ENCODE peak calls at places on chromosomes 1 and 21, in five cellular contexts. X, D, W, S and L are unnamed samples.
A peak's percentile ranks its signal among the peaks of the same experiment; 100 is the strongest.

GRCh38 chr1:51453010-51453409 is 66.1 kb downstream of the EPS15 start:
- DNase-seq in W (no peak), D (no peak), X (no peak), S (no peak), L (peak; percentile 14)

GRCh38 chr1:154809436-154810413 is 60.4 kb downstream of the KCNN3 start:
- DNase-seq in W (peak; percentile 72), X (no peak), S (peak; percentile 20), D (peak; percentile 69), L (peak; percentile 41)

GRCh38 chr1:35350872-35351271 is 82.4 kb downstream of the ZMYM4 start:
- DNase-seq in X (no peak), W (no peak), S (no peak), D (no peak), L (no peak)

GRCh38 chr21:29190920-29191319 is 60.5 kb downstream of the MAP3K7CL start:
- DNase-seq in S (no peak), W (no peak), X (no peak), D (no peak), L (peak; percentile 73)

GRCh38 chr1:118825619-118826018 is 162.5 kb downstream of the TBX15 start:
- DNase-seq in S (no peak), X (no peak), W (no peak), D (no peak), L (no peak)

GRCh38 chr21:39441502-39442475 is 3.8 kb downstream of the LCA5L start:
- DNase-seq in X (peak; percentile 66), S (no peak), W (no peak), D (peak; percentile 51), L (peak; percentile 70)

GRCh38 chr1:172003766-172004530 is 162.7 kb downstream of the DNM3 start:
- DNase-seq in X (no peak), D (no peak), S (no peak), W (no peak), L (peak; percentile 13)

GRCh38 chr1:93694039-93694438 is 12.4 kb upstream of the BCAR3 start:
- DNase-seq in D (no peak), W (no peak), X (no peak), S (no peak), L (no peak)

GRCh38 chr1:96559707-96560588 is 161.6 kb upstream of the PTBP2 start:
- DNase-seq in X (no peak), S (no peak), D (no peak), W (peak; percentile 69), L (peak; percentile 98)

GRCh38 chr1:33168556-33169289 is 13.1 kb downstream of the TRIM62 start:
- DNase-seq in D (no peak), W (no peak), S (no peak), X (no peak), L (no peak)
- H3K4me3 ChIP-seq in D (no peak overlapping the region), W (no peak overlapping the region), S (no peak overlapping the region), X (no peak overlapping the region), L (no peak overlapping the region)

GRCh38 chr1:232614811-232615210 is 15.1 kb downstream of the SIPA1L2 start:
- DNase-seq in S (no peak), W (no peak), X (no peak), D (no peak), L (no peak)
- TF ChIP-seq CTCF in S (no peak), W (no peak), X (no peak), D (no peak), L (no peak)

GRCh38 chr1:244653439-244654283 is 735 bp downstream of the DESI2 start:
- DNase-seq in W (no peak), S (no peak), X (peak; percentile 40), D (no peak), L (no peak)

GRCh38 chr1:244651956-244652698 is 799 bp upstream of the DESI2 start:
- DNase-seq in X (no peak), S (no peak), W (no peak), D (no peak), L (peak; percentile 24)

GRCh38 chr1:244655186-244655585 is 2.3 kb downstream of the DESI2 start:
- DNase-seq in X (no peak), W (no peak), S (no peak), D (no peak), L (no peak)

GRCh38 chr1:244652699-244653438 is at the start of gene DESI2:
- DNase-seq in S (peak; percentile 100), W (peak; percentile 100), X (peak; percentile 100), D (peak; percentile 99), L (peak; percentile 100)

GRCh38 chr1:244654284-244655038 is 1.5 kb downstream of the DESI2 start:
- DNase-seq in W (no peak), X (no peak), S (no peak), D (no peak), L (no peak)
- H3K4me3 ChIP-seq in W (peak overlapping the region; percentile 96), X (peak overlapping the region; percentile 75), S (peak overlapping the region; percentile 84), D (peak overlapping the region; percentile 76), L (peak overlapping the region; percentile 77)

DNA sequence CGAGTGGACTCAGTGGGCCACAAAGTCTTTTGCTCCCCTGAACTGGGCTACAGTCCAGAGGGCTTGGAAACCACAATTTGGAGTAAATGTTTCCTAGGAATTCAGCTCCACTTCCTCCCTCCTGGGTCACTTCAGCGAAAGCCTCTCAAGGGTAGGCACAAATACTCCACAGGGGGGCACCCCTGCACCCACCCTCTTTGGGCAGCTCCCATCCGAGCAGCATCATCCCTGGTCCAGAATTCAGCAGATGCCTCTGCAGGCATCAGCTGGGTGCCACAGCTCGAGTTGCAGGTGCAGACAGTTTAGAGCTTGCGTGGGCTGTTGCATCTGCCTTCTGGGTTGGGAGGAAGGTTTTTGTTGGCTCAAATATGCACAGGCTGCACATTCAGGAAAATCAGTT is 25.0 kb downstream of the KANK4 start:
- DNase-seq in W (no peak), S (no peak), D (peak; percentile 67), X (no peak), L (no peak)
- TF ChIP-seq CTCF in W (no peak), S (no peak), D (peak; percentile 63), X (peak; percentile 29), L (no peak)

DNA sequence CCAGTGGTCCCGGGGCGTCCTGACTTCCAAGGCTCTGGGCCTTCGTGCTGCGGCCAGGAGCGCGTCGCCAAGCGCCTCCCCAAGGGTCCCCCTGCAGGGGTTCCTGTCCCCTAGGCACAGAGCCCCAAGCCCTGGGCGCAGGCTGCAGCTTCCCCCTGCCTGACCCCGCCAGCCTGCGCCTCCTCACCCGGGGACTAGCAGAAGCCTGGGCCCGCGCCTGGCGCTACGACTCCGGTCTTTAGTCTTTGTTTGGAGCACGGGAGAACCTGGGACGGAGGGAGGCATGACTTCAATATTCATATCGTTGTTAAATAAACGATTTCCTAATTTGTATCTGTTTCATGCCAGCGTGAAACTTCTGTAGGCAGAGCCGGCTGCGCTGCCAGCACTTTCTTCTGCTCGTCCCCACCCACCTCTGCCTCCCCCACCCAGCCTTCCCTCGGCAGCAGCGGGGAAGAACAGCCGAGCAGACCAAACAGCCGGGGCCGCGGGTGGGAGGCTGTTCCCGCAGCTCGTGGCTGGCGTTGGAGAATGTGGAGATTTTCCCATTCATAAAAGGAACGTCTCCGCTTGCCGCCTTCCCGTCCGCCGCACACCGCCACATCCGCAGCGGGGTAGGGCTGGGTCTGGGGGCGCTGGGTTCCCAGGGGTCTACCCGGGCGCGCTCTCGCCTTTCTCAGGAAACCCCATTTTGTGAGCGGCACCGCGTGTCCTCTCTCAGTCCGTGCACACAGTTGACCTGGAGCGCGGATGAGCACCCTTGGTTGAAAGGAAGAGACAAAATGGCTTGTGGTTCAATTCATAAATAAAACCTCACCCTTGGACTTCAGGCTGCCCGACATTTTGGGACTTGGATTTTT is 777 bp upstream of the TRIM67 start:
- DNase-seq in X (peak; percentile 14), S (no peak), W (no peak), D (peak; percentile 51), L (no peak)
- H3K4me3 ChIP-seq in X (peak overlapping the region; percentile 40), S (no peak overlapping the region), W (no peak overlapping the region), D (peak overlapping the region; percentile 75), L (no peak overlapping the region)

DNA sequence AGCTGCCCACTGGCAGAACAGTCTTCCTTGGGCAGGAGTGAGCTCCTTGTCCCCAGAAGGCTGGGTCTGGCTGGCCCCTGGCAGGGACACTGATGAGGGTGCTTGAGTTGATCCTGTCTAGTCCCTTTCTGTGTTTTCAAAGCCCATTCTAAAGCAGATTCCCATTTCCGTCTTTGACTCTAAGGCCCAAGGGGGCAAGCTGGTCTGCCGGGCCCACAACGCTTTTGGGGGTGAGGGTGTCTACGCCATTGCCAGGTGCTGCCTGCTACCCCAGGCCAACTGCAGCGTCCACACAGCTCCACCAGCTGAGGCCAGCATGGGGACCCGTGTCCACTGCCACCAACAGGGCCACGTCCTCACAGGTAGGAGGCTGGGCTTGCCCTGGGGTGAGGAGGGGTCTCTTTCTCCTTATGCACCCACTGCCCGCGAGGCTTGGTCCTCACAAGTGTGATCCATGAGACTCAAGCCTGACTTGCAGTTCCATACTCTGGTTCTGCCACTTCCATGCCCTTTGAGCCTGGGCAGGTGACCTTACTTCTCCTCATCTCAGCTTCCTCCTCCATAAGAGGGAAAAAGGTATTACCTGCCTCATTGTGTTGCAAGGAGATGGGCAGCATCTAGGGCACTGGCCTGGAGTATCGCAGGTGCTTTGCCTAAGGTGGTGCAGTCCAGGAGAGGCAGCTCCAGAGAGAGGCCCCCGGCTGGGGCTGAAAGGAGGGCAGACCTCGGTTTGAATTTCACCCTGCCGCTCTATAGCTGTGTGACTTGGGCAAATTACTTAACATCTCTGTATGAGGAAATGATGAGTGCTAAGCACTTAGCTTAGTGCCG is 20.2 kb downstream of the PCSK9 start:
- DNase-seq in W (no peak), X (no peak), D (no peak), S (no peak), L (no peak)
- TF ChIP-seq CTCF in W (no peak), X (no peak), D (no peak), S (no peak), L (no peak)

GRCh38 chr1:153626929-153627796 is at the start of gene S100A13:
- DNase-seq in X (peak; percentile 97), D (peak; percentile 43), W (peak; percentile 84), S (peak; percentile 43), L (peak; percentile 96)
- H3K4me3 ChIP-seq in X (peak within 1 kb of the TSS; percentile 41), D (no peak within 1 kb of the TSS), W (peak within 1 kb of the TSS; percentile 78), S (peak within 1 kb of the TSS; percentile 45), L (peak within 1 kb of the TSS; percentile 76)